ENCODE peak calls at places on chromosomes 13 and 19, in seven cellular contexts. Q is iPS-NIHi11; U is fibroblast of gingiva; E is endothelial cell; S is activated CD4-positive, alpha-beta memory T cell treated with anti-CD3 and anti-CD28 coated beads for 36 hours; D is ELF-1; N is GOT3. X is an unnamed sample.
A peak's percentile ranks its signal among the peaks of the same experiment; 100 is the strongest.

GRCh38 chr19:34503546-34504272 is 22.2 kb downstream of the WTIP start:
- DNase-seq in D (no peak), E (no peak), Q (peak; percentile 3), S (no peak), N (no peak), U (no peak), X (no peak)

GRCh38 chr19:31064486-31064885 is 284.8 kb downstream of the TSHZ3 start:
- DNase-seq in S (no peak), E (no peak), U (no peak), Q (no peak), D (no peak), N (no peak), X (no peak)

GRCh38 chr13:49821216-49821820 is 28.8 kb upstream of the KPNA3 start:
- DNase-seq in D (no peak), N (no peak), E (no peak), U (peak; percentile 21), S (no peak), Q (no peak), X (no peak)

GRCh38 chr19:38452430-38453366 is 19.2 kb downstream of the RYR1 start:
- DNase-seq in Q (peak; percentile 98), S (peak; percentile 36), U (no peak), E (peak; percentile 16), N (no peak), D (peak; percentile 89), X (no peak)

GRCh38 chr19:10286803-10287737 is at the start of gene ICAM4:
- DNase-seq in E (no peak), S (peak; percentile 55), Q (peak; percentile 50), N (no peak), U (no peak), D (peak; percentile 53), X (peak; percentile 88)

GRCh38 chr13:110363009-110363408 is 55.9 kb downstream of the COL4A2 start:
- DNase-seq in N (no peak), Q (peak; percentile 63), D (peak; percentile 37), S (no peak), U (no peak), E (peak; percentile 30), X (no peak)

GRCh38 chr13:51894239-51894638 is 32.5 kb downstream of the CCDC70 start:
- DNase-seq in Q (peak; percentile 63), S (no peak), E (no peak), U (no peak), N (no peak), D (peak; percentile 39), X (no peak)

GRCh38 chr13:102708211-102708610 is 13.4 kb upstream of the METTL21C start:
- DNase-seq in U (no peak), E (no peak), N (no peak), D (no peak), Q (no peak), S (no peak), X (no peak)

GRCh38 chr19:40600086-40600917 is 867 bp upstream of the LTBP4 start:
- DNase-seq in N (no peak), E (no peak), Q (no peak), D (no peak), S (no peak), U (no peak), X (no peak)

GRCh38 chr19:18659281-18660050 is 22.6 kb downstream of the KLHL26 start:
- DNase-seq in U (no peak), E (no peak), N (no peak), D (no peak), Q (no peak), S (no peak), X (no peak)

GRCh38 chr13:112693831-112694497 is 4.1 kb downstream of the ATP11A start:
- DNase-seq in E (no peak), Q (no peak), D (peak; percentile 42), N (no peak), U (peak; percentile 65), S (no peak), X (peak; percentile 70)

GRCh38 chr19:3565177-3565576 is 7.6 kb upstream of the HMG20B start:
- DNase-seq in E (no peak), U (no peak), N (no peak), Q (no peak), S (no peak), D (peak; percentile 81), X (no peak)

GRCh38 chr19:55015126-55015525 is 22.9 kb downstream of the GP6 start:
- DNase-seq in D (no peak), Q (no peak), S (no peak), N (no peak), E (no peak), U (no peak), X (no peak)

GRCh38 chr19:47776568-47776967 is 1.9 kb upstream of the SELENOW start:
- DNase-seq in D (no peak), S (no peak), Q (no peak), U (no peak), N (no peak), E (peak; percentile 61), X (no peak)

GRCh38 chr13:51674276-51674675 is 90.0 kb downstream of the WDFY2 start:
- DNase-seq in D (peak; percentile 89), E (no peak), N (no peak), Q (peak; percentile 48), S (no peak), U (no peak), X (peak; percentile 78)

GRCh38 chr13:90365130-90365529 is 982.4 kb upstream of the MIR17HG start:
- DNase-seq in S (no peak), Q (no peak), N (no peak), U (no peak), D (no peak), E (no peak), X (no peak)

GRCh38 chr19:46186717-46187101 is 38.7 kb downstream of the IGFL2 start:
- DNase-seq in U (no peak), E (no peak), Q (no peak), D (no peak), S (no peak), N (no peak), X (no peak)

GRCh38 chr13:95457294-95457693 is 95.2 kb upstream of the CLDN10 start:
- DNase-seq in N (no peak), E (no peak), U (no peak), D (no peak), S (no peak), Q (no peak), X (no peak)

GRCh38 chr19:54724644-54725043 is 402 bp downstream of the KIR3DL3 start:
- DNase-seq in E (no peak), N (no peak), Q (no peak), U (no peak), D (no peak), S (no peak), X (no peak)

GRCh38 chr19:38588041-38588440 is 29.7 kb downstream of the MAP4K1 start:
- DNase-seq in U (no peak), Q (no peak), E (no peak), S (no peak), N (no peak), D (no peak), X (no peak)

GRCh38 chr13:46866150-46866549 is 30.7 kb downstream of the HTR2A start:
- DNase-seq in D (peak; percentile 94), E (no peak), Q (peak; percentile 33), U (peak; percentile 78), S (no peak), N (no peak), X (peak; percentile 85)

GRCh38 chr19:46904114-46905060 is 43.6 kb downstream of the ARHGAP35 start:
- DNase-seq in D (peak; percentile 78), S (no peak), N (no peak), Q (no peak), E (no peak), U (peak; percentile 60), X (no peak)

GRCh38 chr19:55382522-55383054 is 1.5 kb downstream of the TMEM238 start:
- DNase-seq in E (no peak), U (no peak), D (no peak), N (no peak), S (no peak), Q (no peak), X (no peak)

GRCh38 chr13:62321895-62322294 is 906.2 kb upstream of the PCDH20 start:
- DNase-seq in N (no peak), E (no peak), D (no peak), S (no peak), Q (no peak), U (no peak), X (no peak)

GRCh38 chr13:29595380-29596063 is at the start of gene SLC7A1:
- DNase-seq in N (peak; percentile 40), Q (peak; percentile 97), U (peak; percentile 73), D (peak; percentile 82), E (peak; percentile 72), S (peak; percentile 90), X (peak; percentile 86)

GRCh38 chr13:45833663-45834062 is 17.9 kb downstream of the SIAH3 start:
- DNase-seq in S (no peak), E (no peak), U (peak; percentile 43), Q (peak; percentile 45), N (no peak), D (no peak), X (no peak)

GRCh38 chr19:36771275-36772231 is 1.1 kb downstream of the ZNF850 start:
- DNase-seq in Q (peak; percentile 59), D (peak; percentile 85), N (no peak), E (peak; percentile 33), U (peak; percentile 57), S (peak; percentile 74), X (peak; percentile 56)

GRCh38 chr19:56144816-56145215 is 3.7 kb downstream of the ZNF444 start:
- DNase-seq in S (no peak), Q (no peak), U (no peak), N (no peak), E (no peak), D (no peak), X (no peak)

GRCh38 chr19:2341247-2341705 is 12.8 kb downstream of the SPPL2B start:
- DNase-seq in S (no peak), D (no peak), N (no peak), Q (no peak), E (no peak), U (no peak), X (no peak)

GRCh38 chr19:18839465-18840287 is 7.9 kb downstream of the UPF1 start:
- DNase-seq in E (no peak), U (peak; percentile 33), S (no peak), Q (no peak), N (no peak), D (no peak), X (no peak)

GRCh38 chr13:75596657-75597182 is 39.4 kb upstream of the LMO7 start:
- DNase-seq in E (no peak), D (no peak), Q (no peak), N (no peak), U (no peak), S (no peak), X (no peak)

GRCh38 chr19:7427944-7428343 is 60.9 kb downstream of the PEX11G start:
- DNase-seq in Q (no peak), E (no peak), U (peak; percentile 24), D (no peak), S (no peak), N (no peak), X (no peak)

GRCh38 chr13:111566567-111566966 is 246.1 kb downstream of the TEX29 start:
- DNase-seq in S (no peak), N (no peak), D (no peak), U (no peak), E (no peak), Q (no peak), X (no peak)

GRCh38 chr19:17841810-17842662 is 5.7 kb downstream of the JAK3 start:
- DNase-seq in D (peak; percentile 97), Q (peak; percentile 97), U (peak; percentile 84), S (peak; percentile 81), E (peak; percentile 88), N (no peak), X (peak; percentile 54)

GRCh38 chr13:74288361-74288911 is 154.2 kb upstream of the KLF12 start:
- DNase-seq in D (no peak), S (peak; percentile 29), Q (peak; percentile 11), U (no peak), N (no peak), E (peak; percentile 12), X (no peak)

GRCh38 chr19:4375620-4376228 is 24.6 kb downstream of the SH3GL1 start:
- DNase-seq in N (peak; percentile 67), S (no peak), D (peak; percentile 75), E (no peak), Q (peak; percentile 61), U (peak; percentile 90), X (no peak)

X was measured in lower lobe of right lung.